ENCODE peak calls at places on chromosomes 3 and 15, in four cellular contexts. V is GM12891, N is SK-N-SH, Y is GM23338. U is an unnamed sample.
A peak's percentile ranks its signal among the peaks of the same experiment; 100 is the strongest.

GRCh38 chr15:50261979-50262378 is 3.5 kb downstream of the HDC start:
- DNase-seq in V (no peak), N (no peak), Y (peak; percentile 48), U (peak; percentile 42)

GRCh38 chr3:15032650-15033049 is 32.5 kb downstream of the MRPS25 start:
- DNase-seq in V (no peak), N (no peak), Y (no peak), U (no peak)

GRCh38 chr15:47439146-47439869 is 278.0 kb upstream of the SEMA6D start:
- DNase-seq in V (no peak), N (peak; percentile 9), Y (no peak), U (no peak)

GRCh38 chr3:81910244-81910852 is 148.9 kb upstream of the GBE1 start:
- DNase-seq in V (peak; percentile 0), N (peak; percentile 25), Y (peak; percentile 76), U (peak; percentile 36)

GRCh38 chr3:119173325-119173724 is at the start of gene UPK1B:
- DNase-seq in V (no peak), N (no peak), Y (peak; percentile 84), U (peak; percentile 21)

GRCh38 chr3:174529298-174529697 is 329.8 kb upstream of the NAALADL2 start:
- DNase-seq in V (no peak), N (no peak), Y (no peak), U (no peak)

GRCh38 chr3:69145688-69146087 is 23.3 kb upstream of the LMOD3 start:
- DNase-seq in V (no peak), N (no peak), Y (no peak), U (no peak)

GRCh38 chr15:40344631-40345120 is 3.9 kb upstream of the CCDC9B start:
- DNase-seq in V (peak; percentile 84), N (peak; percentile 87), Y (peak; percentile 89), U (peak; percentile 79)

DNA sequence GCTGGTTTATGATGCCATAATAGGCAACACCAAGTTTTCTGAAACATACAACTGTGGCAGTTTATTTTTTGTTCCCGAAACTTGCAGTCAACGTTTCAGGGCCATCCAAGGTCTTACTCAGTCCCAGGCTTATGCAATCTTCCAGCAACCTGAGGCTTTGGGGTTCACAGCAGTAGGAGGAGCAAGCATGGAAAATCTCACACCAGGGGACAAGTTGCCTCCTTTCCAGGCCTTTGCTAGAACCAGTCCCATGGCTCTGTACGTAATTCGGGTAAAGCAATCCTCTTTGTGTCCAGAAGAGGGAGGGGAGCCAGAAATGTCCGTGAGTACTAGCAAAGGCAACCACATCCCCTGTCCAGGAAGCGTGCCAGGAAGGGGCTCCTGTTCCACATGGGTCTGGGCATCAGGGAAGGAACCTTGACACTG is 4.7 kb upstream of the FAM240A start:
- DNase-seq in V (no peak), N (no peak), Y (peak; percentile 85), U (peak; percentile 52)
- TF ChIP-seq POLR2AphosphoS5 in V (no peak), N (no peak), Y (no peak), U (no peak)

GRCh38 chr3:194930439-194931204 is 244.9 kb downstream of the FAM43A start:
- DNase-seq in V (no peak), N (peak; percentile 40), Y (peak; percentile 17), U (no peak)
- TF ChIP-seq POLR2AphosphoS5 in V (no peak), N (no peak), Y (no peak), U (no peak)

GRCh38 chr3:186785517-186786018 is 2.2 kb downstream of the EIF4A2 start:
- DNase-seq in V (no peak), N (no peak), Y (no peak), U (no peak)

GRCh38 chr3:186783070-186783730 is at the start of gene EIF4A2:
- DNase-seq in V (peak; percentile 76), N (peak; percentile 96), Y (peak; percentile 95), U (peak; percentile 88)

GRCh38 chr3:186784820-186785516 is 1.6 kb downstream of the EIF4A2 start:
- DNase-seq in V (no peak), N (no peak), Y (no peak), U (no peak)

GRCh38 chr3:186782542-186783069 is 771 bp upstream of the EIF4A2 start:
- DNase-seq in V (no peak), N (peak; percentile 8), Y (no peak), U (no peak)

GRCh38 chr3:186783731-186784515 is 546 bp downstream of the EIF4A2 start:
- DNase-seq in V (peak; percentile 48), N (peak; percentile 81), Y (peak; percentile 73), U (peak; percentile 85)
- TF ChIP-seq POLR2AphosphoS5 in V (peak; percentile 69), N (no peak), Y (peak; percentile 27), U (peak; percentile 65)

GRCh38 chr3:126475411-126476114 is at the start of gene ZXDC:
- DNase-seq in V (peak; percentile 100), N (peak; percentile 100), Y (peak; percentile 89), U (peak; percentile 90)
- TF ChIP-seq POLR2AphosphoS5 in V (peak; percentile 54), N (peak; percentile 25), Y (peak; percentile 73), U (no peak)

GRCh38 chr3:32282578-32282977 is 44.1 kb downstream of the CMTM8 start:
- DNase-seq in V (no peak), N (no peak), Y (no peak), U (no peak)
- TF ChIP-seq POLR2AphosphoS5 in V (no peak), N (no peak), Y (no peak), U (no peak)

U was measured in K562.